ENCODE peak calls at places on chromosomes 12 and 14, in six cellular contexts. J, N, G, R, Y and K are unnamed samples.
A peak's percentile ranks its signal among the peaks of the same experiment; 100 is the strongest.

GRCh38 chr12:27148791-27149190 is 66.4 kb upstream of the C12orf71 start:
- DNase-seq in J (no peak), N (no peak), G (no peak), R (no peak), Y (no peak), K (no peak)

GRCh38 chr14:67541448-67542387 is 8.6 kb downstream of the PLEKHH1 start:
- DNase-seq in J (no peak), N (no peak), G (peak; percentile 38), R (no peak), Y (peak; percentile 10), K (no peak)

GRCh38 chr14:91228112-91229004 is 16.1 kb downstream of the GPR68 start:
- DNase-seq in J (peak; percentile 85), N (no peak), G (peak; percentile 45), R (peak; percentile 59), Y (no peak), K (peak; percentile 46)

GRCh38 chr12:27951898-27952297 is 20.6 kb downstream of the PTHLH start:
- DNase-seq in J (no peak), N (no peak), G (no peak), R (no peak), Y (no peak), K (no peak)

GRCh38 chr14:32623300-32624093 is 294.4 kb downstream of the AKAP6 start:
- DNase-seq in J (peak; percentile 69), N (no peak), G (no peak), R (peak; percentile 61), Y (no peak), K (peak; percentile 31)

GRCh38 chr12:101207086-101207780 is 2.8 kb downstream of the SLC5A8 start:
- DNase-seq in J (no peak), N (no peak), G (no peak), R (no peak), Y (no peak), K (peak; percentile 3)

GRCh38 chr12:13534645-13535398 is 338.3 kb downstream of the EMP1 start:
- DNase-seq in J (peak; percentile 75), N (peak; percentile 90), G (peak; percentile 42), R (peak; percentile 7), Y (peak; percentile 61), K (peak; percentile 21)

GRCh38 chr12:112891093-112892024 is 15.4 kb upstream of the OAS1 start:
- DNase-seq in J (no peak), N (no peak), G (no peak), R (no peak), Y (no peak), K (no peak)

GRCh38 chr12:115911360-115911759 is 366.1 kb downstream of the MED13L start:
- DNase-seq in J (no peak), N (no peak), G (no peak), R (no peak), Y (no peak), K (no peak)

GRCh38 chr12:50676761-50677160 is 87.1 kb upstream of the ATF1 start:
- DNase-seq in J (peak; percentile 72), N (no peak), G (no peak), R (no peak), Y (peak; percentile 38), K (no peak)

GRCh38 chr12:2868986-2869385 is 8.0 kb downstream of the FOXM1 start:
- DNase-seq in J (peak; percentile 4), N (no peak), G (no peak), R (peak; percentile 56), Y (no peak), K (no peak)
- H3K36me3 ChIP-seq in J (peaks cover 38% of the 10 kb centered on the region), N (peaks cover 95% of the 10 kb centered on the region), G (peaks cover 74% of the 10 kb centered on the region), R (peaks cover 31% of the 10 kb centered on the region), Y (peaks cover 55% of the 10 kb centered on the region), K (peaks cover 37% of the 10 kb centered on the region)

DNA sequence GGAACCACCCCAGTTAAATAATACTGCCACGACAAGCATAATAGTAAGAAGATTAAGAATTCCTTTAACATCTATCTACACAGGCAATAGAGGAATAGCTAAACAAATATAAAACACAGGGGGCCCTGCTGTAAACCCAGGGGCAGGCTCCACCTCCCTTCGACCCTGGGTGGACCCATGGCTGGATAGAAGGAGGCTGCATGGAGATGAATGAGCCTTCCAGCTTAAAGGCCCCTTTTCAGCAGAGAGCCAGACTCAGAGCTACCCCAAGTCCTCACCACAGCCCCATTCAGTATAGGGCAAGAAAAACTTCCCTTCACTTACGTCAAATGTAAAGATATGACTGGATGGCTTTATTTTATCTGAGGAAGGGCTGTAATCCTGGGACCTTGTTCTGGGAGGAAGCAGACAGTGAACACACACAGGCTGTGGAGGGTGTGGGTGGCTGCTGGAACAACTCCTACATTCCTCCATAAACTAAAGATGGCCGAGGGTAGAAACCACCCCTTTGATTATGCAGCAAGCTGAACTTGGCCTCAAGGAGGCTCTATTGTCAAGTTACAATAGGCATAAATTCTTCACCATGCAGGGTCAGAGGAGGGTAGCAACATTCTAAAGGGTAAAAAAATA is 30.5 kb downstream of the NUAK1 start:
- DNase-seq in J (no peak), N (no peak), G (no peak), R (peak; percentile 53), Y (no peak), K (no peak)
- H3K4me2 ChIP-seq in J (no peak overlapping the region), N (no peak overlapping the region), G (no peak overlapping the region), R (no peak overlapping the region), Y (no peak overlapping the region), K (no peak overlapping the region)

GRCh38 chr12:108532061-108532848 is 17.2 kb downstream of the FICD start:
- DNase-seq in J (no peak), N (no peak), G (no peak), R (no peak), Y (no peak), K (no peak)
- H3K36me3 ChIP-seq in J (peaks cover 80% of the 10 kb centered on the region), N (peaks cover 98% of the 10 kb centered on the region), G (peaks cover 94% of the 10 kb centered on the region), R (peaks cover 95% of the 10 kb centered on the region), Y (peaks cover 41% of the 10 kb centered on the region), K (peaks cover 33% of the 10 kb centered on the region)

DNA sequence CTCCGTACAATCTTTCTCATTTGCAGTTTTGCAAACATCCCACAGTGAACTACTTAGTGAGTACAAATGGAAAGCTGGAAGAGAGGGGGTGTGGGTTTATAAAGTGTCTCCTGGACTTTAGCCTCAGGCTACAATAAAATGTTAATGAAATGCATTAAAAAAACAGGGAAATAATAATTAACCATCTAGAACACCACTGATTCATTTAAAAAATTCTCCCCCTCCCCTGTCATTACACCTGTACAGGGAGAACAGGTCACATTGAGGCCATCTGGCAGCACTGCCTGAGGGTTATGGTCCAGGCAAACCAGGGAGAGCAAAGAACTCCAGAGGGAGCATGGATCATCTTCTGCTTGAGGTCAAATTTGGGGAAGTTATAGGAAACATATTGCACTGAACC is 96.3 kb downstream of the TSPAN8 start:
- DNase-seq in J (no peak), N (no peak), G (no peak), R (no peak), Y (no peak), K (no peak)
- H3K4me2 ChIP-seq in J (no peak overlapping the region), N (no peak overlapping the region), G (no peak overlapping the region), R (no peak overlapping the region), Y (no peak overlapping the region), K (no peak overlapping the region)